ENCODE peak calls at places on chromosomes 7 and 10, in six cellular contexts. A is H7, F is IMR-90, D is lower leg skin, Q is A549, I is heart left ventricle. K is an unnamed sample.

GRCh38 chr7:108310351-108310750 is 145.9 kb downstream of the NRCAM start:
- DNase-seq in Q (no peak), D (no peak), F (no peak), A (no peak), I (no peak), K (peak)

GRCh38 chr10:90787906-90788491 is 69.8 kb downstream of the HTR7 start:
- DNase-seq in I (no peak), Q (peak), A (peak), F (peak), D (no peak), K (no peak)

GRCh38 chr7:72446566-72447462 is 34.7 kb upstream of the CALN1 start:
- DNase-seq in Q (no peak), A (no peak), D (no peak), F (no peak), I (no peak), K (no peak)

GRCh38 chr7:77326131-77326530 is 90.0 kb downstream of the GSAP start:
- DNase-seq in A (no peak), Q (no peak), I (no peak), F (peak), D (no peak), K (no peak)

GRCh38 chr7:19520392-19520791 is 188.4 kb downstream of the POLR1F start:
- DNase-seq in F (no peak), D (no peak), A (no peak), I (no peak), Q (no peak), K (no peak)

GRCh38 chr7:142887282-142888015 is 1.9 kb upstream of the TRPV6 start:
- DNase-seq in Q (no peak), D (peak), I (no peak), A (no peak), F (no peak), K (no peak)

GRCh38 chr7:7434379-7434778 is 101.3 kb downstream of the COL28A1 start:
- DNase-seq in D (no peak), I (no peak), A (no peak), F (no peak), Q (no peak), K (no peak)

GRCh38 chr7:136133491-136133990 is 156.4 kb upstream of the MTPN start:
- DNase-seq in D (no peak), Q (no peak), I (no peak), F (peak), A (no peak), K (peak)

GRCh38 chr10:22349758-22350157 is 4.5 kb downstream of the SPAG6 start:
- DNase-seq in D (no peak), F (no peak), Q (no peak), I (no peak), A (no peak), K (no peak)

GRCh38 chr10:84296071-84296981 is 32.1 kb upstream of the CCSER2 start:
- DNase-seq in D (no peak), F (peak), I (no peak), A (peak), Q (no peak), K (peak)

GRCh38 chr10:119705434-119705831 is 20.4 kb upstream of the INPP5F start:
- DNase-seq in I (no peak), D (no peak), A (no peak), F (no peak), Q (no peak), K (no peak)

GRCh38 chr10:101781655-101781983 is 1.6 kb downstream of the NPM3 start:
- DNase-seq in F (no peak), Q (no peak), A (no peak), D (no peak), I (no peak), K (no peak)

GRCh38 chr10:101780818-101781654 is 2.2 kb downstream of the NPM3 start:
- DNase-seq in Q (peak), D (peak), A (peak), F (peak), I (peak), K (no peak)

GRCh38 chr10:101778781-101779543 is 3.0 kb upstream of the FGF8 start:
- DNase-seq in F (no peak), I (no peak), D (peak), A (peak), Q (no peak), K (no peak)

GRCh38 chr10:101779544-101780186 is 3.6 kb downstream of the NPM3 start:
- DNase-seq in I (peak), F (peak), Q (peak), D (peak), A (peak), K (no peak)

GRCh38 chr10:101780187-101780817 is 2.9 kb downstream of the NPM3 start:
- DNase-seq in F (no peak), Q (no peak), A (peak), I (no peak), D (no peak), K (no peak)
- H3K4me3 ChIP-seq in F (no peak), Q (peak), A (peak), I (peak), D (no peak), K (no peak)

GRCh38 chr7:95593343-95593742 is 3.0 kb downstream of the PDK4 start:
- DNase-seq in I (no peak), F (no peak), D (no peak), Q (no peak), A (no peak), K (no peak)
- H3K4me3 ChIP-seq in I (peak), F (no peak), D (peak), Q (peak), A (no peak), K (no peak)

GRCh38 chr7:101614098-101614938 is 14.8 kb downstream of the MYL10 start:
- DNase-seq in A (peak), Q (no peak), D (no peak), I (peak), F (no peak), K (no peak)
- H3K4me3 ChIP-seq in A (no peak), Q (no peak), D (no peak), I (no peak), F (no peak), K (no peak)

GRCh38 chr10:122277737-122278136 is 6.6 kb downstream of the BTBD16 start:
- DNase-seq in F (no peak), Q (no peak), I (no peak), D (peak), A (no peak), K (no peak)
- H3K4me3 ChIP-seq in F (no peak), Q (no peak), I (no peak), D (no peak), A (no peak), K (no peak)

GRCh38 chr7:12694817-12695216 is 7.4 kb downstream of the ARL4A start:
- DNase-seq in D (no peak), F (no peak), A (no peak), I (no peak), Q (no peak), K (no peak)

GRCh38 chr7:12690041-12690878 is 2.8 kb downstream of the ARL4A start:
- DNase-seq in F (no peak), D (no peak), A (no peak), Q (no peak), I (no peak), K (no peak)

GRCh38 chr7:12692035-12692434 is 4.6 kb downstream of the ARL4A start:
- DNase-seq in D (no peak), Q (no peak), F (no peak), I (no peak), A (no peak), K (no peak)

GRCh38 chr7:12696001-12696400 is 8.6 kb downstream of the ARL4A start:
- DNase-seq in A (no peak), D (no peak), F (no peak), I (no peak), Q (no peak), K (no peak)

GRCh38 chr7:12692479-12693259 is 5.2 kb downstream of the ARL4A start:
- DNase-seq in A (no peak), I (no peak), Q (no peak), D (no peak), F (no peak), K (no peak)
- H3K4me3 ChIP-seq in A (no peak), I (no peak), Q (no peak), D (no peak), F (no peak), K (no peak)

GRCh38 chr10:130141038-130141437 is 4.8 kb downstream of the GLRX3 start:
- DNase-seq in A (no peak), I (no peak), Q (no peak), F (no peak), D (no peak), K (no peak)
- H3K4me3 ChIP-seq in A (no peak), I (no peak), Q (no peak), F (no peak), D (no peak), K (no peak)

GRCh38 chr10:11104772-11105675 is 87.4 kb downstream of the CELF2 start:
- DNase-seq in A (no peak), I (no peak), D (no peak), Q (no peak), F (no peak), K (no peak)

GRCh38 chr10:11107953-11108352 is 90.3 kb downstream of the CELF2 start:
- DNase-seq in A (no peak), F (no peak), D (no peak), Q (no peak), I (no peak), K (no peak)

GRCh38 chr10:11108356-11108755 is 90.7 kb downstream of the CELF2 start:
- DNase-seq in I (no peak), Q (no peak), D (no peak), A (no peak), F (no peak), K (no peak)

GRCh38 chr10:11105676-11106004 is 88.0 kb downstream of the CELF2 start:
- DNase-seq in I (no peak), D (no peak), F (no peak), Q (no peak), A (no peak), K (no peak)

GRCh38 chr10:11106621-11107374 is 89.1 kb downstream of the CELF2 start:
- DNase-seq in D (no peak), I (no peak), F (no peak), Q (no peak), A (no peak), K (no peak)
- H3K4me3 ChIP-seq in D (no peak), I (no peak), F (no peak), Q (no peak), A (no peak), K (no peak)

GRCh38 chr7:154928136-154929005 is 74.6 kb downstream of the PAXIP1 start:
- DNase-seq in F (peak), A (no peak), D (peak), I (no peak), Q (peak), K (peak)
- H3K4me3 ChIP-seq in F (peak), A (no peak), D (peak), I (peak), Q (peak), K (peak)